ENCODE peak calls at places on chromosomes 2 and 18, in six cellular contexts. V, G, R, U, C and P are unnamed samples.

GRCh38 chr2:177688844-177689243 is 296.3 kb downstream of the AGPS start:
- DNase-seq in C (no peak), V (no peak), G (no peak), U (no peak), R (no peak), P (no peak)

GRCh38 chr2:104860141-104860790 is 6.4 kb downstream of the POU3F3 start:
- DNase-seq in V (no peak), U (no peak), C (no peak), G (peak; percentile 32), R (no peak), P (no peak)

GRCh38 chr2:240988571-240989271 is 9.7 kb upstream of the SNED1 start:
- DNase-seq in C (peak; percentile 26), G (no peak), V (no peak), R (no peak), U (no peak), P (no peak)

GRCh38 chr18:5543854-5544389 is at the start of gene EPB41L3:
- DNase-seq in U (peak; percentile 40), G (peak; percentile 54), R (peak; percentile 4), C (no peak), V (peak; percentile 55), P (peak; percentile 36)

GRCh38 chr2:239297142-239298125 is 103.4 kb downstream of the HDAC4 start:
- DNase-seq in C (no peak), U (no peak), V (no peak), G (no peak), R (no peak), P (no peak)

GRCh38 chr18:50405582-50406271 is 30.9 kb downstream of the SKA1 start:
- DNase-seq in R (no peak), C (no peak), V (peak; percentile 93), U (peak; percentile 91), G (peak; percentile 61), P (peak; percentile 24)

GRCh38 chr2:43509886-43510285 is 86.0 kb downstream of the THADA start:
- DNase-seq in G (no peak), U (no peak), V (no peak), C (no peak), R (no peak), P (no peak)

GRCh38 chr2:15943378-15943851 is 3.1 kb downstream of the MYCN start:
- DNase-seq in C (peak; percentile 56), U (peak; percentile 80), R (no peak), G (peak; percentile 73), V (no peak), P (peak; percentile 75)

GRCh38 chr2:201546576-201546975 is 95.0 kb downstream of the STRADB start:
- DNase-seq in V (no peak), C (no peak), G (no peak), U (no peak), R (peak; percentile 52), P (no peak)

GRCh38 chr2:231110551-231110950 is 14.3 kb downstream of the HTR2B start:
- DNase-seq in V (no peak), C (no peak), U (no peak), R (peak; percentile 78), G (no peak), P (no peak)

GRCh38 chr2:42877532-42877931 is 85.1 kb upstream of the HAAO start:
- DNase-seq in U (no peak), R (no peak), V (no peak), G (no peak), C (no peak), P (no peak)

GRCh38 chr2:182229288-182229687 is 197.5 kb downstream of the PDE1A start:
- DNase-seq in C (no peak), R (peak; percentile 13), U (no peak), V (no peak), G (no peak), P (no peak)

GRCh38 chr2:160427629-160428424 is 65.8 kb downstream of the RBMS1 start:
- DNase-seq in R (peak; percentile 69), C (no peak), G (no peak), U (no peak), V (no peak), P (no peak)

GRCh38 chr2:80496770-80497169 is 192.2 kb upstream of the LRRTM1 start:
- DNase-seq in C (no peak), G (no peak), U (no peak), R (peak; percentile 47), V (no peak), P (no peak)

GRCh38 chr2:8121826-8122505 is 559.9 kb upstream of the ID2 start:
- DNase-seq in V (no peak), U (no peak), C (no peak), R (no peak), G (no peak), P (no peak)

GRCh38 chr2:236352761-236353593 is 88.8 kb upstream of the ASB18 start:
- DNase-seq in V (no peak), C (no peak), R (peak; percentile 44), G (peak; percentile 55), U (no peak), P (no peak)

GRCh38 chr2:85132392-85132791 is 800 bp upstream of the TCF7L1 start:
- DNase-seq in V (no peak), G (peak; percentile 34), U (no peak), R (no peak), C (no peak), P (peak; percentile 39)

GRCh38 chr2:201357216-201357615 is at the start of gene FLACC1:
- DNase-seq in C (peak; percentile 64), U (peak; percentile 86), R (peak; percentile 46), V (no peak), G (peak; percentile 94), P (peak; percentile 83)

GRCh38 chr2:149365826-149366583 is 35.6 kb downstream of the LYPD6 start:
- DNase-seq in C (no peak), R (no peak), G (no peak), V (peak; percentile 93), U (peak; percentile 65), P (no peak)

GRCh38 chr2:32484907-32485306 is 128.1 kb downstream of the BIRC6 start:
- DNase-seq in G (no peak), C (no peak), R (peak; percentile 59), U (no peak), V (no peak), P (no peak)

GRCh38 chr18:34322365-34323289 is 97.9 kb upstream of the NOL4 start:
- DNase-seq in C (no peak), G (peak; percentile 89), V (peak; percentile 93), U (peak; percentile 34), R (peak; percentile 62), P (peak; percentile 46)

GRCh38 chr2:223528036-223528435 is 74.1 kb downstream of the SCG2 start:
- DNase-seq in U (no peak), C (no peak), V (no peak), G (no peak), R (peak; percentile 68), P (no peak)